ENCODE peak calls at places on chromosomes 1 and 21, in seven cellular contexts. One of them, this sample, is unnamed.

GRCh38 chr1:67339623-67340343 is 32.1 kb downstream of the IL12RB2 start:
- DNase-seq in upper lobe of right lung: no peak
- DNase-seq in AG09319: peak; percentile 25
- DNase-seq in glutamatergic neuron: no peak
- DNase-seq in heart left ventricle: no peak
- DNase-seq in IMR-90: peak; percentile 77
- DNase-seq in HCT116: no peak
- DNase-seq in this sample: peak; percentile 82

GRCh38 chr1:163443863-163444262 is 122.1 kb downstream of the NUF2 start:
- DNase-seq in upper lobe of right lung: no peak
- DNase-seq in AG09319: no peak
- DNase-seq in glutamatergic neuron: no peak
- DNase-seq in heart left ventricle: no peak
- DNase-seq in IMR-90: no peak
- DNase-seq in HCT116: no peak
- DNase-seq in this sample: no peak

GRCh38 chr1:5934058-5934884 is 58.0 kb downstream of the NPHP4 start:
- DNase-seq in upper lobe of right lung: peak; percentile 61
- DNase-seq in AG09319: no peak
- DNase-seq in glutamatergic neuron: no peak
- DNase-seq in heart left ventricle: no peak
- DNase-seq in IMR-90: no peak
- DNase-seq in HCT116: no peak
- DNase-seq in this sample: no peak

GRCh38 chr1:243623831-243624230 is 226.2 kb downstream of the AKT3 start:
- DNase-seq in upper lobe of right lung: no peak
- DNase-seq in AG09319: no peak
- DNase-seq in glutamatergic neuron: no peak
- DNase-seq in heart left ventricle: no peak
- DNase-seq in IMR-90: peak; percentile 86
- DNase-seq in HCT116: no peak
- DNase-seq in this sample: peak; percentile 64

GRCh38 chr21:31731112-31731801 is 661 bp downstream of the SCAF4 start:
- DNase-seq in upper lobe of right lung: peak; percentile 79
- DNase-seq in AG09319: no peak
- DNase-seq in glutamatergic neuron: peak; percentile 71
- DNase-seq in heart left ventricle: peak; percentile 43
- DNase-seq in IMR-90: no peak
- DNase-seq in HCT116: no peak
- DNase-seq in this sample: peak; percentile 24

GRCh38 chr1:113278777-113279176 is 111.5 kb upstream of the MAGI3 start:
- DNase-seq in upper lobe of right lung: no peak
- DNase-seq in AG09319: no peak
- DNase-seq in glutamatergic neuron: no peak
- DNase-seq in heart left ventricle: no peak
- DNase-seq in IMR-90: no peak
- DNase-seq in HCT116: no peak
- DNase-seq in this sample: no peak

GRCh38 chr1:242411906-242412305 is 112.6 kb downstream of the PLD5 start:
- DNase-seq in upper lobe of right lung: no peak
- DNase-seq in AG09319: no peak
- DNase-seq in glutamatergic neuron: no peak
- DNase-seq in heart left ventricle: no peak
- DNase-seq in IMR-90: no peak
- DNase-seq in HCT116: no peak
- DNase-seq in this sample: no peak

GRCh38 chr1:198491596-198491995 is 48.9 kb downstream of the ATP6V1G3 start:
- DNase-seq in upper lobe of right lung: no peak
- DNase-seq in AG09319: no peak
- DNase-seq in glutamatergic neuron: no peak
- DNase-seq in heart left ventricle: no peak
- DNase-seq in IMR-90: no peak
- DNase-seq in HCT116: no peak
- DNase-seq in this sample: no peak

GRCh38 chr1:65083263-65083896 is 64.6 kb upstream of the AK4 start:
- DNase-seq in upper lobe of right lung: no peak
- DNase-seq in AG09319: no peak
- DNase-seq in glutamatergic neuron: no peak
- DNase-seq in heart left ventricle: no peak
- DNase-seq in IMR-90: peak; percentile 6
- DNase-seq in HCT116: no peak
- DNase-seq in this sample: peak; percentile 19

GRCh38 chr1:202692959-202693555 is 17.2 kb downstream of the SYT2 start:
- DNase-seq in upper lobe of right lung: peak; percentile 67
- DNase-seq in AG09319: peak; percentile 12
- DNase-seq in glutamatergic neuron: peak; percentile 70
- DNase-seq in heart left ventricle: peak; percentile 68
- DNase-seq in IMR-90: peak; percentile 71
- DNase-seq in HCT116: peak; percentile 7
- DNase-seq in this sample: peak; percentile 76

GRCh38 chr1:156970017-156970416 is 49.6 kb downstream of the LRRC71 start:
- DNase-seq in upper lobe of right lung: no peak
- DNase-seq in AG09319: no peak
- DNase-seq in glutamatergic neuron: no peak
- DNase-seq in heart left ventricle: no peak
- DNase-seq in IMR-90: peak; percentile 4
- DNase-seq in HCT116: no peak
- DNase-seq in this sample: peak; percentile 43

GRCh38 chr1:222557148-222557547 is 9.2 kb upstream of the HHIPL2 start:
- DNase-seq in upper lobe of right lung: no peak
- DNase-seq in AG09319: no peak
- DNase-seq in glutamatergic neuron: no peak
- DNase-seq in heart left ventricle: no peak
- DNase-seq in IMR-90: peak; percentile 40
- DNase-seq in HCT116: no peak
- DNase-seq in this sample: peak; percentile 14

GRCh38 chr1:14352897-14353296 is 245.6 kb upstream of the KAZN start:
- DNase-seq in upper lobe of right lung: no peak
- DNase-seq in AG09319: no peak
- DNase-seq in glutamatergic neuron: no peak
- DNase-seq in heart left ventricle: no peak
- DNase-seq in IMR-90: no peak
- DNase-seq in HCT116: no peak
- DNase-seq in this sample: no peak

GRCh38 chr1:153206631-153207030 is 3.4 kb downstream of the LELP1 start:
- DNase-seq in upper lobe of right lung: no peak
- DNase-seq in AG09319: no peak
- DNase-seq in glutamatergic neuron: no peak
- DNase-seq in heart left ventricle: no peak
- DNase-seq in IMR-90: no peak
- DNase-seq in HCT116: no peak
- DNase-seq in this sample: no peak

GRCh38 chr1:96596226-96596625 is 125.4 kb upstream of the PTBP2 start:
- DNase-seq in upper lobe of right lung: no peak
- DNase-seq in AG09319: no peak
- DNase-seq in glutamatergic neuron: peak; percentile 44
- DNase-seq in heart left ventricle: no peak
- DNase-seq in IMR-90: peak; percentile 3
- DNase-seq in HCT116: peak; percentile 55
- DNase-seq in this sample: peak; percentile 53

DNA sequence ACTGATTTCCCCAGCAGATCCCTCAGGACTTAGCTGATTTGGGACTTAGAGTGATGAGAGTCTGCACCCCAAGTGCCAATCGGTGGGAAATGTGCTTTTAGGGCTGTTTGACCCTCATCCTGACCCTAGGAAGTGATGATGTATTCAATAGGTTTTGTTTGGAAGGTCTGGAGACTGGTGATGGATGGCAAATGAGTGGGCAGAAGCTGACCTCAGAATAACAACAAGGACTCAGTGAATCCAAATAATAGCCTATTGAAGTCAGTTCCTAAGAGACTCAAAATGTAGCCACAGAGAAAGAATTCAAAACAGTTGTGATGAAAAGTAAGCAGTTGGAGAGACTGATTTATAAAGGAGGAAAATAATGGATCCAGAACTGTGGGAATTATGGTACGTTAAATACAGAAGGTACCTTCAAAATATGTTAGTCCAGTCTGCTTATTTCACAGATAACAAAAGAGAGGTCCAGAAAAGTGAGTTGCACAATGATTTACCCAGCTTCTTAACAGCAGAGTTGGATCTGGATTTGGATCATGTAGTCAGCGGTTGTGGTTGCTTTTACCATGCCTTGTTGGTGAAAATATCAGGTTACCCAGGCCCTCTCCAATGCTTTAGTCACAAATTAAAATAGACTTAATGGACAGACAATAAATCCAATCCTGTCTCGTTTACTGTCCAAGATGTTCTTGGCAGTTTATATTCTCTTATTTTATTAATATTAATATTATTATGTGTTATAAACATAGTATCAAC is 123.0 kb upstream of the PTBP2 start:
- DNase-seq in upper lobe of right lung: no peak
- DNase-seq in AG09319: no peak
- DNase-seq in glutamatergic neuron: no peak
- DNase-seq in heart left ventricle: no peak
- DNase-seq in IMR-90: peak; percentile 81
- DNase-seq in HCT116: no peak
- DNase-seq in this sample: peak; percentile 33
- TF ChIP-seq CTCF in upper lobe of right lung: no peak
- TF ChIP-seq CTCF in AG09319: no peak
- TF ChIP-seq CTCF in glutamatergic neuron: no peak
- TF ChIP-seq CTCF in heart left ventricle: no peak
- TF ChIP-seq CTCF in IMR-90: no peak
- TF ChIP-seq CTCF in HCT116: no peak
- TF ChIP-seq CTCF in this sample: no peak

DNA sequence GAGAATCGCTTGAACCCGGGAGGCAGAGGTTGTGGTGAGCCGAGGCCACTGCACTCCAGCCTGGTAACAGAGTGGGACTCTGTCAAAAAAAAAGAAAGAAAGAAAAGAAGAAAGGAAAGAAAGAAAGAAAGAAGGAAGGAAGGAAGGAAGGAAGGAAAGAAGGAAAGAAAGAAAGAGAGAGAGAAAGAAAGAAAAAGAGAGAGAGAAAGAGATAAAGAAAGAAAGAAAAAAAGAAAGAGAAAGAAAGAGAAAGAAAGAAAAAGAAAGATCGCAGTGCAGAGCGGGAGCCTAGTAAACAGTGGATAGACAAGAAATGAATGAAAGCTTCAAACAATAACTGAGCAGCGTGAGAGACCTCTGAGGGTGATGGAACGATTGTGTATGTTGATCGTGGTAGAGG is 20.6 kb upstream of the GRHL3 start:
- DNase-seq in upper lobe of right lung: no peak
- DNase-seq in AG09319: no peak
- DNase-seq in glutamatergic neuron: no peak
- DNase-seq in heart left ventricle: no peak
- DNase-seq in IMR-90: no peak
- DNase-seq in HCT116: no peak
- DNase-seq in this sample: no peak
- TF ChIP-seq CTCF in upper lobe of right lung: no peak
- TF ChIP-seq CTCF in AG09319: no peak
- TF ChIP-seq CTCF in glutamatergic neuron: no peak
- TF ChIP-seq CTCF in heart left ventricle: no peak
- TF ChIP-seq CTCF in IMR-90: no peak
- TF ChIP-seq CTCF in HCT116: no peak
- TF ChIP-seq CTCF in this sample: no peak

GRCh38 chr1:42173155-42173933 is 8.8 kb upstream of the GUCA2A start:
- DNase-seq in upper lobe of right lung: peak; percentile 83
- DNase-seq in AG09319: no peak
- DNase-seq in glutamatergic neuron: peak; percentile 88
- DNase-seq in heart left ventricle: peak; percentile 68
- DNase-seq in IMR-90: peak; percentile 28
- DNase-seq in HCT116: no peak
- DNase-seq in this sample: peak; percentile 55
- TF ChIP-seq CTCF in upper lobe of right lung: peak; percentile 98
- TF ChIP-seq CTCF in AG09319: peak; percentile 96
- TF ChIP-seq CTCF in glutamatergic neuron: peak; percentile 99
- TF ChIP-seq CTCF in heart left ventricle: peak; percentile 98
- TF ChIP-seq CTCF in IMR-90: peak; percentile 79
- TF ChIP-seq CTCF in HCT116: peak; percentile 93
- TF ChIP-seq CTCF in this sample: peak; percentile 96

DNA sequence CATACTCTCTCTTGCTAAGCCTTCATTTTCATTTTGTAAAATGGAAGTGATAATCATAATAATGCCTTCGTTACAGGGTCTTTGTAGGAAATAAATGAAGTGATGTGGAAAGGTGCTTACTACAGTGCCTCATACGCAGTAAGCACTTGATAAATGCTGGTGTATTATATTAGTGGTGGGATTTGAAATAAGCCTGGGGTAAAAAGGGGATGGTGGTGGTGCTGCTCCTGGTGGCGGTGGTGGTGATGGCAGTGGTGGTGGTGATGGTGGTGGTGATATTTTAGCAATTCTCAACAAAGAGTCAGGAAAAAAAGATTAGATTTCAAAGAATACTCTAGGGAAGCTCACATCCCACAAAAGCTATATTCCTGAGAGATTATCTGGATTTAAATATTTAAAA is 35.5 kb upstream of the ATP1B1 start:
- DNase-seq in upper lobe of right lung: no peak
- DNase-seq in AG09319: no peak
- DNase-seq in glutamatergic neuron: no peak
- DNase-seq in heart left ventricle: no peak
- DNase-seq in IMR-90: no peak
- DNase-seq in HCT116: no peak
- DNase-seq in this sample: no peak
- TF ChIP-seq CTCF in upper lobe of right lung: no peak
- TF ChIP-seq CTCF in AG09319: no peak
- TF ChIP-seq CTCF in glutamatergic neuron: no peak
- TF ChIP-seq CTCF in heart left ventricle: no peak
- TF ChIP-seq CTCF in IMR-90: no peak
- TF ChIP-seq CTCF in HCT116: peak; percentile 21
- TF ChIP-seq CTCF in this sample: no peak

DNA sequence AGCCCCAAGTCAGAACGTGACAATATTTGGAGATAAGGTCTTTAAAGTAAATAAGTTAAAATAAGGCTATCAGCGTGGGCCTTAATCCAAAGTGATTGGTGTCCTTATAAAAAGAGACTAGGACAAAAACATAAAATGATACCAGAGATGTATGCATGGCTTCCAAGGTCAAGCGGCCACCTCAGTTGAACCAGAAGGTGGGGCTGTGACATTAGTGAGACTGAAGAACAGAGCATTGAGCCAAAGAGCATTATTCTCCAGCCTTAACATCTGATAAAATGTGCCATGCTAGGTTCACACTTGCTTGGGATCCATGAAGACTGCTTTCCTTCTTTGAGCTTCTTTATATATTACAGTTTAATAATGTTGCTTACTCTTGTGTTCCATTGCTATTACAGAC is 554.6 kb downstream of the PLA2G4A start:
- DNase-seq in upper lobe of right lung: no peak
- DNase-seq in AG09319: no peak
- DNase-seq in glutamatergic neuron: peak; percentile 31
- DNase-seq in heart left ventricle: no peak
- DNase-seq in IMR-90: no peak
- DNase-seq in HCT116: no peak
- DNase-seq in this sample: no peak
- TF ChIP-seq CTCF in upper lobe of right lung: no peak
- TF ChIP-seq CTCF in AG09319: no peak
- TF ChIP-seq CTCF in glutamatergic neuron: no peak
- TF ChIP-seq CTCF in heart left ventricle: no peak
- TF ChIP-seq CTCF in IMR-90: no peak
- TF ChIP-seq CTCF in HCT116: peak; percentile 27
- TF ChIP-seq CTCF in this sample: no peak

GRCh38 chr1:30305519-30305918 is 417.9 kb downstream of the MATN1 start:
- DNase-seq in upper lobe of right lung: no peak
- DNase-seq in AG09319: no peak
- DNase-seq in glutamatergic neuron: no peak
- DNase-seq in heart left ventricle: peak; percentile 7
- DNase-seq in IMR-90: no peak
- DNase-seq in HCT116: no peak
- DNase-seq in this sample: no peak
- TF ChIP-seq CTCF in upper lobe of right lung: no peak
- TF ChIP-seq CTCF in AG09319: no peak
- TF ChIP-seq CTCF in glutamatergic neuron: no peak
- TF ChIP-seq CTCF in heart left ventricle: no peak
- TF ChIP-seq CTCF in IMR-90: no peak
- TF ChIP-seq CTCF in HCT116: no peak
- TF ChIP-seq CTCF in this sample: no peak

This sample was measured in choroid plexus epithelial cell.